ENCODE peak calls at places on chromosomes 6 and 20, in seven cellular contexts. J, P, K, Q, N, X and G are unnamed samples.

GRCh38 chr20:21571841-21572690 is 58.2 kb upstream of the NKX2-2 start:
- DNase-seq in N (no peak), Q (no peak), J (no peak), X (no peak), P (no peak), K (no peak), G (peak; percentile 75)

GRCh38 chr6:33619166-33619565 is 2.0 kb upstream of the ITPR3 start:
- DNase-seq in J (no peak), Q (no peak), N (no peak), P (no peak), X (no peak), K (no peak), G (no peak)

GRCh38 chr6:57207141-57207540 is 15.0 kb downstream of the RAB23 start:
- DNase-seq in N (no peak), X (no peak), K (no peak), J (no peak), Q (no peak), P (no peak), G (no peak)

GRCh38 chr6:1024587-1024986 is 287.3 kb upstream of the FOXQ1 start:
- DNase-seq in N (no peak), K (no peak), X (no peak), J (no peak), Q (no peak), P (peak; percentile 84), G (no peak)

GRCh38 chr6:154457046-154457713 is 53.3 kb downstream of the CNKSR3 start:
- DNase-seq in Q (no peak), K (no peak), X (no peak), P (no peak), N (no peak), J (no peak), G (no peak)

GRCh38 chr6:10269814-10270472 is 144.9 kb downstream of the TFAP2A start:
- DNase-seq in K (no peak), Q (no peak), P (no peak), N (no peak), X (no peak), J (no peak), G (no peak)

GRCh38 chr6:113293106-113293505 is 564.0 kb upstream of the MARCKS start:
- DNase-seq in N (no peak), Q (no peak), J (no peak), X (no peak), P (no peak), K (no peak), G (no peak)

GRCh38 chr6:134813146-134813545 is 136.8 kb downstream of the ALDH8A1 start:
- DNase-seq in N (no peak), P (no peak), X (no peak), Q (no peak), J (no peak), K (no peak), G (no peak)

GRCh38 chr20:17500826-17501225 is 30.4 kb downstream of the BFSP1 start:
- DNase-seq in J (no peak), K (no peak), N (peak; percentile 42), X (no peak), P (no peak), Q (no peak), G (no peak)

GRCh38 chr6:62285612-62286469 is at the start of gene KHDRBS2:
- DNase-seq in X (peak; percentile 71), P (peak; percentile 41), J (peak; percentile 82), Q (peak; percentile 66), K (peak; percentile 92), N (peak; percentile 80), G (peak; percentile 31)

GRCh38 chr6:69835414-69836179 is 30.8 kb upstream of the COL19A1 start:
- DNase-seq in J (no peak), P (peak; percentile 16), X (no peak), K (peak; percentile 22), Q (no peak), N (no peak), G (no peak)

GRCh38 chr6:80132942-80133517 is 26.6 kb downstream of the BCKDHB start:
- DNase-seq in P (peak; percentile 41), N (peak; percentile 83), X (no peak), J (peak; percentile 64), K (peak; percentile 68), Q (peak; percentile 60), G (no peak)

GRCh38 chr6:55664581-55665223 is 85.7 kb upstream of the HMGCLL1 start:
- DNase-seq in P (no peak), J (no peak), N (no peak), K (no peak), Q (no peak), X (no peak), G (no peak)

GRCh38 chr6:13331516-13332348 is 3.4 kb upstream of the TBC1D7 start:
- DNase-seq in Q (no peak), X (no peak), P (peak; percentile 12), N (no peak), J (no peak), K (no peak), G (no peak)

GRCh38 chr6:46017726-46018125 is 2.1 kb upstream of the CLIC5 start:
- DNase-seq in J (no peak), X (no peak), N (no peak), Q (no peak), P (no peak), K (no peak), G (no peak)

GRCh38 chr20:38799248-38799647 is 6.2 kb upstream of the PPP1R16B start:
- DNase-seq in K (no peak), Q (no peak), P (no peak), J (peak; percentile 29), X (no peak), N (no peak), G (peak; percentile 78)

GRCh38 chr6:113050010-113050893 is 703.1 kb downstream of the RFPL4B start:
- DNase-seq in P (no peak), Q (no peak), X (no peak), K (no peak), N (no peak), J (no peak), G (no peak)

GRCh38 chr6:1110164-1110563 is 201.7 kb upstream of the FOXQ1 start:
- DNase-seq in J (no peak), Q (no peak), K (no peak), X (no peak), P (no peak), N (no peak), G (no peak)

GRCh38 chr20:26276811-26277210 is 580.2 kb upstream of the ZNF337 start:
- DNase-seq in J (no peak), N (peak; percentile 53), K (no peak), P (no peak), Q (no peak), X (no peak), G (no peak)

GRCh38 chr6:133300896-133301295 is 59.7 kb downstream of the EYA4 start:
- DNase-seq in K (no peak), N (no peak), Q (no peak), P (no peak), X (no peak), J (no peak), G (no peak)

GRCh38 chr6:31529329-31530150 is 778 bp downstream of the MCCD1 start:
- DNase-seq in K (no peak), X (no peak), N (no peak), Q (no peak), J (no peak), P (no peak), G (peak; percentile 62)

GRCh38 chr20:49287555-49288249 is 9.8 kb upstream of the ZNFX1 start:
- DNase-seq in X (no peak), Q (no peak), P (no peak), J (no peak), K (no peak), N (no peak), G (no peak)

GRCh38 chr6:75824160-75824559 is 75.1 kb downstream of the MYO6 start:
- DNase-seq in Q (no peak), K (no peak), J (no peak), P (no peak), X (no peak), N (no peak), G (no peak)
- TF ChIP-seq CTCF in Q (no peak), K (no peak), J (no peak), P (no peak), X (no peak), N (no peak), G (no peak)

GRCh38 chr20:3734111-3734843 is 1.8 kb downstream of the HSPA12B start:
- DNase-seq in J (peak; percentile 27), P (no peak), X (no peak), K (no peak), Q (no peak), N (peak; percentile 71), G (no peak)
- TF ChIP-seq POLR2A in J (no peak), P (no peak), X (no peak), K (no peak), Q (no peak), N (no peak), G (no peak)

GRCh38 chr6:42818878-42819277 is 37.0 kb downstream of the BICRAL start:
- DNase-seq in P (no peak), N (no peak), K (no peak), X (no peak), Q (no peak), J (no peak), G (no peak)

GRCh38 chr6:42819803-42820508 is 38.1 kb downstream of the BICRAL start:
- DNase-seq in Q (no peak), X (no peak), J (no peak), P (no peak), K (no peak), N (no peak), G (no peak)

GRCh38 chr6:42821846-42822245 is 40.0 kb downstream of the BICRAL start:
- DNase-seq in J (no peak), P (no peak), X (no peak), N (no peak), Q (no peak), K (no peak), G (no peak)

GRCh38 chr6:42820509-42821340 is 38.9 kb downstream of the BICRAL start:
- DNase-seq in N (peak; percentile 68), J (peak; percentile 51), X (no peak), K (no peak), Q (no peak), P (no peak), G (peak; percentile 32)

GRCh38 chr6:42821341-42821668 is 39.5 kb downstream of the BICRAL start:
- DNase-seq in P (no peak), N (no peak), Q (no peak), K (no peak), J (no peak), X (no peak), G (no peak)
- H3K4me3 ChIP-seq in P (no peak overlapping the region), N (peak overlapping the region; percentile 23), Q (peak overlapping the region; percentile 3), K (no peak overlapping the region), J (peak overlapping the region; percentile 7), X (no peak overlapping the region), G (no peak overlapping the region)

DNA sequence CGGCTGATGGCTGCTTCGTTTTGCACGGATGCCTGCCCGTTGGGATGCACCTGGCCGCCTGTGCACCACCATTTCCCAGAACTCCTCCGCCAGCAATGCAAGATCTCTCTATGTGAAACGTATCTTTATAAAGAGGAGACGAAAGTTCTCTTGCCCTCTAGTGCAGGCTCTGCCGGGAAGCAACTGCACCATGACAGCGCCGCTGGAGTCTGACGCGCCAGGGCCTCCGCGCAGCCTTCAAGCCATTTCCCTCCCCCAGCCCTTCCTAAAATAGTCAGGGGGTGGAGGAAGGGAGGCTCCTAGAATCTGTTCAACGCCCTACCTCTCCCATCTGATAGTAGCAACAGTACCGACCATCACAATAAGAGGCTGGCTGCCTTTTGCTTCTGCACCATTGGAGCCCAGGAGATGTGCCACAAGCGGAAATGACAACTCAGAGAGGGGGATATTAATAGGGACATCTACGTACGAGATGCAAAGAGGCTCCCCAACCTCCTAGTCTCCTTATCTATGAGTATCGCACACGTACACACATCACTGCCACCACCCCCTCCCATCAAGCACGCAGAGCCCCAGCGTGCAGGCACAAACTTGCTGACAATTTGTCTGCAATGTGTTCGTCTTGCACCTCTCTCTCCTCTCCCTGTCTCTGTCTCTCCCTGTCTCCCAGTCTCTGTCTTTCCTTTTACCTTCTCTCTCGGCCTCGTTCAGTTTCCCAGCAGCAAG is 1.1 kb downstream of the SYNE1 start:
- DNase-seq in P (peak; percentile 4), Q (no peak), X (peak; percentile 44), N (peak; percentile 73), K (peak; percentile 34), J (peak; percentile 52), G (peak; percentile 18)
- TF ChIP-seq CTCF in P (no peak), Q (no peak), X (no peak), N (no peak), K (no peak), J (no peak), G (no peak)